ENCODE peak calls at places on chromosomes 16 and 17, in ten cellular contexts. P is stimulated activated CD4-positive, alpha-beta T cell treated with anti-CD3 and anti-CD28 coated beads, Interleukin-15, amount 100 ng/mL, for 1 hour; Z is hippocampal formation; O is CD8-positive, alpha-beta T cell; K is HEK293T; X is hypothalamus; Q is colonic mucosa; E is T-helper 1 cell; C is activated gamma-delta T cell; B is naive thymus-derived CD8-positive, alpha-beta T cell. F is an unnamed sample.

GRCh38 chr16:62035115-62036092 is 834 bp downstream of the CDH8 start:
- DNase-seq in P (no peak), Z (no peak), O (no peak), K (peak), X (no peak), Q (no peak), E (no peak), C (no peak), B (no peak), F (peak)

GRCh38 chr16:68364601-68364998 is 53.8 kb downstream of the PRMT7 start:
- DNase-seq in P (no peak), Z (no peak), O (no peak), K (no peak), X (no peak), Q (no peak), E (no peak), C (no peak), B (no peak), F (no peak)

GRCh38 chr16:27738596-27738995 is 188.7 kb downstream of the KATNIP start:
- DNase-seq in P (no peak), Z (no peak), O (no peak), K (no peak), X (no peak), Q (no peak), E (no peak), C (no peak), B (no peak), F (no peak)

GRCh38 chr16:81261049-81261648 is 22.7 kb downstream of the BCO1 start:
- DNase-seq in P (no peak), Z (no peak), O (no peak), K (peak), X (no peak), Q (no peak), E (no peak), C (no peak), B (peak), F (no peak)

GRCh38 chr16:49274936-49275730 is 6.5 kb downstream of the CBLN1 start:
- DNase-seq in P (no peak), Z (no peak), O (no peak), K (no peak), X (no peak), Q (no peak), E (no peak), C (no peak), B (no peak), F (no peak)

GRCh38 chr17:77733576-77734296 is 224.8 kb upstream of the TNRC6C start:
- DNase-seq in P (no peak), Z (no peak), O (no peak), K (no peak), X (no peak), Q (peak), E (no peak), C (no peak), B (no peak), F (no peak)

GRCh38 chr16:12685806-12686205 is 117.9 kb downstream of the CPPED1 start:
- DNase-seq in P (no peak), Z (peak), O (no peak), K (no peak), X (peak), Q (no peak), E (no peak), C (no peak), B (no peak), F (no peak)

GRCh38 chr17:29215174-29215573 is 31.5 kb upstream of the CRYBA1 start:
- DNase-seq in P (no peak), Z (no peak), O (no peak), K (no peak), X (no peak), Q (no peak), E (no peak), C (no peak), B (no peak), F (no peak)

GRCh38 chr16:1183235-1183907 is 30.5 kb downstream of the CACNA1H start:
- DNase-seq in P (no peak), Z (no peak), O (no peak), K (peak), X (no peak), Q (peak), E (no peak), C (no peak), B (no peak), F (peak)

GRCh38 chr17:5331506-5331905 is 49.4 kb downstream of the RABEP1 start:
- DNase-seq in P (no peak), Z (no peak), O (no peak), K (no peak), X (no peak), Q (no peak), E (no peak), C (no peak), B (no peak), F (no peak)

GRCh38 chr17:7523033-7523432 is 25.8 kb upstream of the TNFSF12 start:
- DNase-seq in P (peak), Z (no peak), O (peak), K (peak), X (no peak), Q (no peak), E (no peak), C (no peak), B (peak), F (peak)

GRCh38 chr16:81779540-81780320 is 639 bp downstream of the PLCG2 start:
- DNase-seq in P (no peak), Z (no peak), O (no peak), K (no peak), X (no peak), Q (no peak), E (no peak), C (no peak), B (no peak), F (no peak)

GRCh38 chr17:80124351-80124981 is 22.5 kb downstream of the EIF4A3 start:
- DNase-seq in P (no peak), Z (no peak), O (no peak), K (peak), X (no peak), Q (no peak), E (no peak), C (no peak), B (no peak), F (peak)

GRCh38 chr17:82322526-82323453 is 5.4 kb upstream of the CD7 start:
- DNase-seq in P (no peak), Z (no peak), O (peak), K (no peak), X (no peak), Q (no peak), E (no peak), C (no peak), B (no peak), F (no peak)

GRCh38 chr17:78763561-78763960 is 18.5 kb downstream of the CYTH1 start:
- DNase-seq in P (no peak), Z (no peak), O (no peak), K (no peak), X (no peak), Q (no peak), E (no peak), C (no peak), B (no peak), F (no peak)

GRCh38 chr16:67963325-67964321 is 4.8 kb downstream of the SLC12A4 start:
- DNase-seq in P (no peak), Z (no peak), O (no peak), K (no peak), X (no peak), Q (no peak), E (no peak), C (no peak), B (no peak), F (no peak)

GRCh38 chr17:7173687-7174602 is 5.2 kb downstream of the ASGR1 start:
- DNase-seq in P (peak), Z (no peak), O (peak), K (no peak), X (no peak), Q (peak), E (no peak), C (peak), B (peak), F (peak)

GRCh38 chr16:70529051-70529777 is 5.6 kb downstream of the SF3B3 start:
- DNase-seq in P (no peak), Z (peak), O (no peak), K (no peak), X (no peak), Q (no peak), E (no peak), C (no peak), B (no peak), F (peak)

GRCh38 chr17:50853015-50853615 is 13.0 kb downstream of the TOB1 start:
- DNase-seq in P (no peak), Z (no peak), O (no peak), K (no peak), X (no peak), Q (no peak), E (no peak), C (no peak), B (no peak), F (no peak)

GRCh38 chr17:69047368-69048263 is 13.1 kb downstream of the ABCA9 start:
- DNase-seq in P (no peak), Z (no peak), O (no peak), K (no peak), X (no peak), Q (peak), E (no peak), C (no peak), B (no peak), F (no peak)

GRCh38 chr17:61401280-61402072 is 1.8 kb downstream of the TBX2 start:
- DNase-seq in P (no peak), Z (no peak), O (no peak), K (no peak), X (no peak), Q (no peak), E (no peak), C (no peak), B (no peak), F (peak)

GRCh38 chr17:39541652-39542051 is 66.1 kb downstream of the NEUROD2 start:
- DNase-seq in P (no peak), Z (no peak), O (no peak), K (no peak), X (no peak), Q (no peak), E (no peak), C (no peak), B (no peak), F (no peak)

GRCh38 chr16:87101903-87102302 is 215.3 kb downstream of the C16orf95 start:
- DNase-seq in P (no peak), Z (no peak), O (no peak), K (no peak), X (no peak), Q (no peak), E (no peak), C (no peak), B (no peak), F (no peak)

F was measured in SK-N-DZ.